ENCODE peak calls at places on chromosomes 16 and 17, in five cellular contexts. G, B, J, C and P are unnamed samples.

GRCh38 chr16:80803341-80804060 is 897 bp downstream of the CDYL2 start:
- DNase-seq in G (no peak), B (peak; percentile 13), J (peak; percentile 81), C (peak; percentile 37), P (no peak)

GRCh38 chr16:68076560-68076959 is 8.6 kb upstream of the NFATC3 start:
- DNase-seq in G (no peak), B (no peak), J (peak; percentile 4), C (peak; percentile 22), P (no peak)

GRCh38 chr17:43599835-43600234 is 53.7 kb upstream of the ETV4 start:
- DNase-seq in G (peak; percentile 82), B (peak; percentile 89), J (no peak), C (no peak), P (no peak)

GRCh38 chr17:31680126-31680525 is 178.9 kb downstream of the COPRS start:
- DNase-seq in G (no peak), B (no peak), J (no peak), C (peak; percentile 25), P (no peak)

GRCh38 chr17:49018673-49019215 is 21.6 kb downstream of the IGF2BP1 start:
- DNase-seq in G (no peak), B (no peak), J (no peak), C (no peak), P (no peak)

GRCh38 chr16:19831678-19832077 is 53.0 kb downstream of the GPRC5B start:
- DNase-seq in G (peak; percentile 56), B (peak; percentile 54), J (no peak), C (no peak), P (no peak)

GRCh38 chr17:60371416-60371815 is 20.5 kb downstream of the USP32 start:
- DNase-seq in G (no peak), B (no peak), J (no peak), C (no peak), P (no peak)

GRCh38 chr16:70701998-70702397 is 16.1 kb upstream of the MTSS2 start:
- DNase-seq in G (peak; percentile 70), B (no peak), J (no peak), C (no peak), P (no peak)

GRCh38 chr17:80118601-80119270 is 17.4 kb downstream of the GAA start:
- DNase-seq in G (no peak), B (no peak), J (no peak), C (no peak), P (no peak)

GRCh38 chr16:9854665-9855064 is 327.6 kb downstream of the GRIN2A start:
- DNase-seq in G (peak; percentile 80), B (no peak), J (no peak), C (no peak), P (no peak)

GRCh38 chr17:69606142-69606800 is 191.8 kb downstream of the MAP2K6 start:
- DNase-seq in G (no peak), B (no peak), J (no peak), C (no peak), P (no peak)

GRCh38 chr17:45129940-45130639 is 2.2 kb downstream of the PLCD3 start:
- DNase-seq in G (no peak), B (no peak), J (peak; percentile 55), C (no peak), P (no peak)

GRCh38 chr17:48542114-48542955 is 2.6 kb downstream of the HOXB2 start:
- DNase-seq in G (no peak), B (peak; percentile 60), J (peak; percentile 58), C (no peak), P (no peak)

GRCh38 chr17:16491703-16492612 is at the start of gene LRRC75A:
- DNase-seq in G (no peak), B (peak; percentile 41), J (peak; percentile 96), C (no peak), P (no peak)

GRCh38 chr17:57987582-57988300 is at the start of gene VEZF1:
- DNase-seq in G (no peak), B (peak; percentile 75), J (peak; percentile 96), C (peak; percentile 81), P (no peak)

GRCh38 chr16:4990415-4990814 is 32.3 kb downstream of the SEC14L5 start:
- DNase-seq in G (no peak), B (no peak), J (no peak), C (no peak), P (no peak)

GRCh38 chr16:69105501-69106361 is at the start of gene HAS3:
- DNase-seq in G (peak; percentile 75), B (peak; percentile 74), J (peak; percentile 94), C (peak; percentile 71), P (peak; percentile 80)

GRCh38 chr17:10051112-10051511 is 146.0 kb upstream of the RCVRN start:
- DNase-seq in G (no peak), B (no peak), J (no peak), C (no peak), P (no peak)

GRCh38 chr16:2147378-2147777 is 1.0 kb upstream of the RAB26 start:
- DNase-seq in G (no peak), B (no peak), J (no peak), C (no peak), P (no peak)

GRCh38 chr17:69179227-69179952 is 37.7 kb upstream of the ABCA6 start:
- DNase-seq in G (peak; percentile 51), B (peak; percentile 67), J (no peak), C (no peak), P (no peak)

GRCh38 chr16:85347213-85347591 is 234.9 kb upstream of the CIBAR2 start:
- DNase-seq in G (peak; percentile 27), B (no peak), J (peak; percentile 89), C (no peak), P (no peak)

GRCh38 chr17:1588781-1589585 is 26.4 kb upstream of the PITPNA start:
- DNase-seq in G (no peak), B (peak; percentile 70), J (peak; percentile 68), C (no peak), P (no peak)

GRCh38 chr17:68509151-68510057 is 2.8 kb upstream of the PRKAR1A start:
- DNase-seq in G (peak; percentile 37), B (no peak), J (no peak), C (peak; percentile 53), P (no peak)

GRCh38 chr16:1331712-1332617 is 1.5 kb upstream of the BAIAP3 start:
- DNase-seq in G (no peak), B (peak; percentile 83), J (peak; percentile 97), C (peak; percentile 66), P (peak; percentile 90)

GRCh38 chr17:7383742-7384488 is 3.0 kb downstream of the TNK1 start:
- DNase-seq in G (no peak), B (peak; percentile 34), J (peak; percentile 99), C (no peak), P (no peak)

GRCh38 chr17:80049986-80050385 is 13.5 kb downstream of the CCDC40 start:
- DNase-seq in G (no peak), B (no peak), J (no peak), C (no peak), P (no peak)

GRCh38 chr17:80034977-80035686 is 540 bp downstream of the TBC1D16 start:
- DNase-seq in G (peak; percentile 10), B (peak; percentile 38), J (peak; percentile 80), C (no peak), P (no peak)

GRCh38 chr17:57266842-57267241 is 10.5 kb downstream of the MSI2 start:
- DNase-seq in G (no peak), B (no peak), J (no peak), C (no peak), P (no peak)

GRCh38 chr16:50611332-50611934 is 63.2 kb downstream of the NKD1 start:
- DNase-seq in G (peak; percentile 44), B (peak; percentile 41), J (peak; percentile 66), C (no peak), P (no peak)

GRCh38 chr16:31700200-31700529 is 172.5 kb downstream of the AHSP start:
- DNase-seq in G (no peak), B (no peak), J (no peak), C (no peak), P (no peak)

GRCh38 chr17:79704691-79705090 is 26.1 kb upstream of the ENPP7 start:
- DNase-seq in G (no peak), B (no peak), J (no peak), C (no peak), P (no peak)

GRCh38 chr17:5592382-5592781 is 8.1 kb upstream of the NLRP1 start:
- DNase-seq in G (peak; percentile 47), B (peak; percentile 59), J (no peak), C (no peak), P (no peak)

GRCh38 chr17:61758430-61758829 is 104.9 kb downstream of the BRIP1 start:
- DNase-seq in G (no peak), B (no peak), J (no peak), C (no peak), P (no peak)

GRCh38 chr17:1047177-1047885 is 50.4 kb downstream of the TIMM22 start:
- DNase-seq in G (no peak), B (peak; percentile 20), J (no peak), C (no peak), P (no peak)

GRCh38 chr17:19513897-19514488 is 19.7 kb upstream of the SLC47A1 start:
- DNase-seq in G (peak; percentile 40), B (peak; percentile 73), J (peak; percentile 78), C (peak; percentile 69), P (peak; percentile 55)
- H3K4me3 ChIP-seq in G (no peak overlapping the region), B (no peak overlapping the region), J (no peak overlapping the region), C (no peak overlapping the region), P (no peak overlapping the region)

GRCh38 chr17:75341784-75342183 is 52.6 kb upstream of the SLC25A19 start:
- DNase-seq in G (no peak), B (no peak), J (no peak), C (no peak), P (no peak)

GRCh38 chr17:75335315-75335714 is 46.1 kb upstream of the SLC25A19 start:
- DNase-seq in G (no peak), B (no peak), J (peak; percentile 21), C (no peak), P (no peak)

GRCh38 chr17:75334723-75335122 is 45.5 kb upstream of the SLC25A19 start:
- DNase-seq in G (no peak), B (no peak), J (no peak), C (no peak), P (no peak)

GRCh38 chr17:75340636-75341035 is 51.4 kb upstream of the SLC25A19 start:
- DNase-seq in G (no peak), B (no peak), J (no peak), C (no peak), P (no peak)

GRCh38 chr17:75338335-75338734 is 49.1 kb upstream of the SLC25A19 start:
- DNase-seq in G (no peak), B (no peak), J (no peak), C (no peak), P (no peak)
- H3K4me3 ChIP-seq in G (no peak overlapping the region), B (no peak overlapping the region), J (no peak overlapping the region), C (no peak overlapping the region), P (no peak overlapping the region)

GRCh38 chr17:3695129-3695722 is 729 bp downstream of the P2RX5 start:
- DNase-seq in G (no peak), B (no peak), J (no peak), C (no peak), P (no peak)
- H3K4me3 ChIP-seq in G (peak overlapping the region; percentile 40), B (peak overlapping the region; percentile 58), J (peak overlapping the region; percentile 52), C (no peak overlapping the region), P (peak overlapping the region; percentile 49)

GRCh38 chr17:78665385-78665951 is 88.3 kb upstream of the DNAH17 start:
- DNase-seq in G (no peak), B (no peak), J (no peak), C (no peak), P (no peak)
- H3K4me3 ChIP-seq in G (no peak overlapping the region), B (no peak overlapping the region), J (no peak overlapping the region), C (no peak overlapping the region), P (no peak overlapping the region)

DNA sequence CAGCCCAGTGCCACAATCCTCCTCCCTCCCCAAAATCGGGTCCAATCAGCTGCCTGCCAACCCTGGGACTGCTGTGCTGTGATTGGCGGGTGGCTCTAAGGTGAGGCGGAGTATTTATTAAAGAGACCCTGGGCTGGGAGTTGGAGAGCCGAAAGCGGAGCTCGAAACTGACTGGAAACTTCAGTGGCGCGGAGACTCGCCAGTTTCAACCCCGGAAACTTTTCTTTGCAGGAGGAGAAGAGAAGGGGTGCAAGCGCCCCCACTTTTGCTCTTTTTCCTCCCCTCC is at the start of gene SOX9:
- DNase-seq in G (peak; percentile 90), B (peak; percentile 98), J (peak; percentile 97), C (peak; percentile 92), P (peak; percentile 82)
- H3K4me3 ChIP-seq in G (peak within 1 kb of the TSS; percentile 88), B (peak within 1 kb of the TSS; percentile 53), J (peak within 1 kb of the TSS; percentile 64), C (peak within 1 kb of the TSS; percentile 50), P (peak within 1 kb of the TSS; percentile 83)